ENCODE peak calls at places on chromosomes 11 and 22, in six cellular contexts. G is sigmoid colon, R is lower lobe of right lung, Z is heart right ventricle, O is esophagus squamous epithelium, K is aorta. V is an unnamed sample.

GRCh38 chr11:61968758-61969390 is 1.4 kb upstream of the FTH1 start:
- DNase-seq in K (peak; percentile 26), G (peak; percentile 62), R (no peak), O (no peak), Z (no peak), V (peak; percentile 65)

GRCh38 chr22:33380789-33381530 is 322.8 kb upstream of the SYN3 start:
- DNase-seq in O (no peak), K (no peak), R (no peak), G (no peak), Z (no peak), V (no peak)

GRCh38 chr22:46370584-46371373 is 35.3 kb downstream of the TRMU start:
- DNase-seq in G (no peak), K (no peak), R (no peak), O (no peak), Z (peak; percentile 6), V (peak; percentile 51)

GRCh38 chr11:77191823-77192495 is 63.9 kb downstream of the MYO7A start:
- DNase-seq in R (peak; percentile 76), O (no peak), G (no peak), K (no peak), Z (peak; percentile 29), V (no peak)

GRCh38 chr11:63548178-63548577 is 11.6 kb downstream of the PLAAT4 start:
- DNase-seq in O (no peak), K (no peak), Z (no peak), R (no peak), G (no peak), V (no peak)

GRCh38 chr22:19942071-19942885 is 660 bp upstream of the TXNRD2 start:
- DNase-seq in K (peak; percentile 61), G (peak; percentile 73), O (no peak), R (peak; percentile 67), Z (no peak), V (peak; percentile 79)

GRCh38 chr11:68870470-68870869 is 28.8 kb upstream of the CPT1A start:
- DNase-seq in Z (no peak), K (no peak), O (no peak), G (no peak), R (no peak), V (no peak)

GRCh38 chr11:88590366-88590765 is 252.8 kb upstream of the CTSC start:
- DNase-seq in R (no peak), G (no peak), Z (no peak), O (no peak), K (no peak), V (no peak)

GRCh38 chr11:63866211-63866610 is 27.3 kb downstream of the MARK2 start:
- DNase-seq in G (peak; percentile 71), O (no peak), Z (no peak), R (peak; percentile 79), K (peak; percentile 67), V (peak; percentile 71)

GRCh38 chr22:20430641-20431519 is 6.7 kb downstream of the SCARF2 start:
- DNase-seq in R (peak; percentile 70), K (peak; percentile 53), Z (peak; percentile 44), O (no peak), G (peak; percentile 80), V (peak; percentile 88)

GRCh38 chr11:47280860-47281259 is 10.9 kb downstream of the MADD start:
- DNase-seq in K (no peak), O (no peak), Z (no peak), G (no peak), R (no peak), V (no peak)

GRCh38 chr11:47905358-47906059 is 57.4 kb upstream of the NUP160 start:
- DNase-seq in O (no peak), K (no peak), Z (no peak), R (no peak), G (no peak), V (no peak)

GRCh38 chr22:17562906-17563870 is at the start of gene SLC25A18:
- DNase-seq in R (no peak), Z (peak; percentile 64), K (no peak), G (peak; percentile 90), O (no peak), V (no peak)

GRCh38 chr22:19565921-19566598 is 41.9 kb upstream of the CLDN5 start:
- DNase-seq in R (no peak), O (no peak), Z (no peak), G (peak; percentile 20), K (no peak), V (no peak)

GRCh38 chr11:121754603-121755002 is 301.8 kb upstream of the SORL1-AS1 start:
- DNase-seq in G (peak; percentile 72), K (no peak), O (no peak), R (no peak), Z (no peak), V (no peak)

GRCh38 chr22:45163074-45163416 is 680 bp upstream of the NUP50 start:
- DNase-seq in K (no peak), Z (no peak), O (no peak), G (peak; percentile 71), R (no peak), V (no peak)

GRCh38 chr11:58629857-58630256 is 7.4 kb downstream of the CNTF start:
- DNase-seq in K (no peak), G (no peak), O (no peak), R (no peak), Z (no peak), V (no peak)

GRCh38 chr22:46738961-46739870 is 1.2 kb upstream of the CERK start:
- DNase-seq in Z (peak; percentile 49), G (no peak), O (no peak), R (no peak), K (peak; percentile 67), V (no peak)

GRCh38 chr11:120613264-120614226 is 102.0 kb downstream of the GRIK4 start:
- DNase-seq in G (no peak), O (no peak), R (no peak), K (no peak), Z (no peak), V (no peak)

GRCh38 chr11:80330302-80330701 is 889.5 kb upstream of the TENM4 start:
- DNase-seq in Z (no peak), G (no peak), K (no peak), R (no peak), O (no peak), V (no peak)

GRCh38 chr11:107708787-107709186 is 3.1 kb downstream of the SLN start:
- DNase-seq in G (no peak), K (no peak), R (no peak), O (no peak), Z (no peak), V (no peak)

GRCh38 chr11:1157645-1158591 is at the start of gene MUC5AC:
- DNase-seq in R (no peak), K (no peak), Z (peak; percentile 8), O (no peak), G (no peak), V (peak; percentile 74)

GRCh38 chr11:118625976-118626375 is 18.6 kb downstream of the PHLDB1 start:
- DNase-seq in O (no peak), G (no peak), R (peak; percentile 7), Z (no peak), K (peak; percentile 38), V (no peak)

GRCh38 chr11:130227373-130227772 is 67.8 kb downstream of the ST14 start:
- DNase-seq in R (no peak), O (no peak), G (no peak), Z (no peak), K (no peak), V (no peak)

GRCh38 chr11:46490576-46491100 is 99.1 kb upstream of the CHRM4 start:
- DNase-seq in G (no peak), K (no peak), Z (no peak), R (no peak), O (no peak), V (no peak)

GRCh38 chr22:41425704-41426365 is 20.8 kb downstream of the TOB2 start:
- DNase-seq in G (no peak), K (no peak), R (no peak), O (no peak), Z (no peak), V (no peak)

GRCh38 chr11:114116357-114116756 is 56.8 kb downstream of the ZBTB16 start:
- DNase-seq in K (no peak), R (no peak), Z (no peak), O (no peak), G (no peak), V (no peak)
- H3K4me1 ChIP-seq in K (peaks cover 7% of the 10 kb centered on the region), R (peaks cover 82% of the 10 kb centered on the region), Z (peaks cover 91% of the 10 kb centered on the region), O (no peaks in the 10 kb centered on the region), G (peaks cover 87% of the 10 kb centered on the region), V (peaks cover 58% of the 10 kb centered on the region)

GRCh38 chr11:112013501-112014164 is 11.6 kb upstream of the DLAT start:
- DNase-seq in O (no peak), K (no peak), R (no peak), Z (no peak), G (no peak), V (no peak)

GRCh38 chr11:112016088-112016764 is 9.0 kb upstream of the DLAT start:
- DNase-seq in Z (no peak), R (no peak), K (no peak), G (no peak), O (no peak), V (no peak)

GRCh38 chr11:112017538-112017937 is 7.7 kb upstream of the DLAT start:
- DNase-seq in R (no peak), G (no peak), Z (no peak), O (no peak), K (no peak), V (no peak)

GRCh38 chr11:112016765-112017356 is 8.3 kb upstream of the DLAT start:
- DNase-seq in R (no peak), G (no peak), Z (no peak), O (no peak), K (no peak), V (no peak)

GRCh38 chr11:112012877-112013276 is 12.3 kb upstream of the DLAT start:
- DNase-seq in G (no peak), O (no peak), K (no peak), R (no peak), Z (no peak), V (no peak)
- H3K27ac ChIP-seq in G (no peak overlapping the region), O (no peak overlapping the region), K (no peak overlapping the region), R (no peak overlapping the region), Z (no peak overlapping the region), V (no peak overlapping the region)

DNA sequence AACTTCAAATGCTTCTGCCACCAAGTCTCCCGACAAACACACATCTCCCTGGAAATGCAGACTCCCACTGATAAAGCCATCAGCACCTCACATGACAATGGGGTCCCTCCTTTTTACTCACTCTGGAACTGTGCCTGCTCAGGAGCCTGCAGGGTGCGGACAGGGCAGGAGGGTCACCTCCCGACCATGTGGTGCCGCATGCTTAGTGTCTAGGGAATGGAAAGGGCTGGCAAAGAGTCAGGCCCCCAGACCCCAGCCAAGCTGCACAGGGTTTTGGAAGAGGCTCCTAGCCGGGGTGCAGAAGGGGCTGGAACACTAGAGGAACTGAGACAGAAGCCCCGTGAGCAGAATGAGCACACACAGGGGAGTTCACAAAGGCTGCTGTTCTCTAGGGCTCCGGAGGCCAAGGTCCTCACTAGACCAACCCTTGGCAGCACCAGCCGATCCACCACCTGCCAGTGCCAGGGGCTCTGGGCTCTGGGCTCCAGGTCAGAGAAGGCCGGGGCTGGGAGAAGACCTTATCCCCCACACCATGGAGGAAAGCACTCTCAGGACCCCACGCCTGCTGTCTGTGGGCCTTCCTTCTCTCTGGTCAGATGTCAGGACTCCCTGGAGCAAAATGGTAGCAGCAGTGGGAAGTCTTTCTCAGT is 125.1 kb upstream of the FGF3 start:
- DNase-seq in G (no peak), Z (peak; percentile 10), R (peak; percentile 19), K (peak; percentile 19), O (no peak), V (no peak)
- H3K27me3 ChIP-seq in G (no peaks in the 10 kb centered on the region), Z (no peaks in the 10 kb centered on the region), R (peaks cover 4% of the 10 kb centered on the region), K (no peaks in the 10 kb centered on the region), O (peaks cover 66% of the 10 kb centered on the region), V (peaks cover 32% of the 10 kb centered on the region)

DNA sequence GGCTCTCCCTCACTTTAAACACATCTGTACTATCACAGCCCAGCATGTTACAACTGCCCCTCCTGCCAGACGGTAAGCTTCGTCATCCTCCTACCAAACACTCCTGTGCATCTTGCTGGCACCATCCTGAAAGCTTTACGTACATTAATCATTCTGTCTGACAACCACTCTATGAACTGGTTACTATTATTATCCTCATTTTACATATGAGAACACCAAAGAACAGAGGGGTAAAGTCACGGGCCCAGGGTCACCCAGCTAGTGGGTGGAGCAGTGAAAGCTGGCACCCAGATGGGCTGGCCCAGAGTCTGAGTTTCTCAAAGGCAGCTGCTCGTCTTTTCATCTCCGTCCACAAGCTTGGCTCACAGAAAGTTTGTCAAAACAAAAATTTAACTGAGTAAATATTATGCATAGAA is 9.6 kb downstream of the PLA2G6 start:
- DNase-seq in O (no peak), K (no peak), Z (no peak), G (peak; percentile 58), R (no peak), V (no peak)
- H3K4me1 ChIP-seq in O (peaks cover 26% of the 10 kb centered on the region), K (no peaks in the 10 kb centered on the region), Z (peaks cover 62% of the 10 kb centered on the region), G (peaks cover 8% of the 10 kb centered on the region), R (peaks cover 50% of the 10 kb centered on the region), V (peaks cover 32% of the 10 kb centered on the region)